ENCODE peak calls at places on chromosomes 3 and 15, in eight cellular contexts. T is astrocyte; S is ascending aorta; R is CD4-positive, alpha-beta T cell; F is psoas muscle; U is fibroblast of lung; O is mammary epithelial cell; W is uterus. D is an unnamed sample.
A peak's percentile ranks its signal among the peaks of the same experiment; 100 is the strongest.

GRCh38 chr15:74988007-74988800 is 7.2 kb upstream of the SCAMP5 start:
- DNase-seq in T (no peak), S (no peak), R (peak; percentile 26), F (no peak), U (peak; percentile 16), O (peak; percentile 43), W (no peak), D (peak; percentile 53)

GRCh38 chr15:78415284-78415683 is 22.7 kb upstream of the IREB2 start:
- DNase-seq in T (peak; percentile 12), S (no peak), R (no peak), F (no peak), U (peak; percentile 30), O (peak; percentile 22), W (no peak), D (no peak)

GRCh38 chr3:60186359-60186758 is 1064.9 kb downstream of the FHIT start:
- DNase-seq in T (no peak), S (no peak), R (no peak), F (no peak), U (no peak), O (no peak), W (no peak), D (no peak)

GRCh38 chr3:75272708-75273107 is 391.4 kb upstream of the FRG2C start:
- DNase-seq in T (peak; percentile 66), S (no peak), R (no peak), F (no peak), U (peak; percentile 4), O (peak; percentile 5), W (no peak), D (no peak)

GRCh38 chr3:148101061-148101460 is 596.6 kb upstream of the AGTR1 start:
- DNase-seq in T (peak; percentile 64), S (no peak), R (no peak), F (no peak), U (peak; percentile 49), O (no peak), W (no peak), D (no peak)

GRCh38 chr15:36029606-36030005 is 483.6 kb upstream of the DPH6 start:
- DNase-seq in T (peak; percentile 85), S (no peak), R (no peak), F (no peak), U (peak; percentile 67), O (no peak), W (no peak), D (no peak)

GRCh38 chr3:126355777-126356372 is 1.3 kb downstream of the KLF15 start:
- DNase-seq in T (peak; percentile 20), S (peak; percentile 93), R (no peak), F (peak; percentile 99), U (peak; percentile 96), O (no peak), W (peak; percentile 97), D (peak; percentile 8)

GRCh38 chr15:41971089-41971892 is 1.1 kb downstream of the EHD4 start:
- DNase-seq in T (peak; percentile 72), S (no peak), R (peak; percentile 67), F (peak; percentile 71), U (peak; percentile 53), O (peak; percentile 56), W (peak; percentile 30), D (no peak)

GRCh38 chr15:69929905-69930630 is 167.6 kb downstream of the TLE3 start:
- DNase-seq in T (no peak), S (no peak), R (no peak), F (no peak), U (no peak), O (no peak), W (no peak), D (no peak)

GRCh38 chr3:56883828-56884227 is 82.1 kb upstream of the ARHGEF3 start:
- DNase-seq in T (no peak), S (no peak), R (no peak), F (no peak), U (no peak), O (no peak), W (no peak), D (no peak)

GRCh38 chr15:57133127-57133968 is 214.9 kb downstream of the TCF12 start:
- DNase-seq in T (peak; percentile 78), S (no peak), R (no peak), F (peak; percentile 50), U (no peak), O (no peak), W (no peak), D (no peak)

GRCh38 chr15:42131826-42132806 is 24.3 kb downstream of the PLA2G4F start:
- DNase-seq in T (no peak), S (no peak), R (no peak), F (no peak), U (no peak), O (no peak), W (no peak), D (no peak)

GRCh38 chr3:42763023-42763422 is 10.0 kb downstream of the CCDC13 start:
- DNase-seq in T (peak; percentile 44), S (no peak), R (no peak), F (no peak), U (peak; percentile 78), O (no peak), W (no peak), D (no peak)

GRCh38 chr3:179450901-179451334 is 352 bp downstream of the GNB4 start:
- DNase-seq in T (peak; percentile 20), S (no peak), R (no peak), F (peak; percentile 65), U (peak; percentile 42), O (peak; percentile 42), W (peak; percentile 18), D (no peak)

GRCh38 chr15:36161781-36162212 is 417.6 kb upstream of the CDIN1 start:
- DNase-seq in T (no peak), S (no peak), R (no peak), F (peak; percentile 53), U (peak; percentile 31), O (peak; percentile 8), W (no peak), D (no peak)

GRCh38 chr15:66825731-66826130 is 123.7 kb downstream of the SMAD6 start:
- DNase-seq in T (no peak), S (no peak), R (no peak), F (no peak), U (no peak), O (no peak), W (no peak), D (no peak)

GRCh38 chr3:5339967-5340535 is 152.5 kb downstream of the EDEM1 start:
- DNase-seq in T (no peak), S (no peak), R (no peak), F (no peak), U (no peak), O (no peak), W (no peak), D (no peak)

GRCh38 chr15:89781891-89782618 is 5.9 kb downstream of the MESP2 start:
- DNase-seq in T (peak; percentile 69), S (no peak), R (no peak), F (no peak), U (peak; percentile 43), O (peak; percentile 94), W (no peak), D (no peak)

GRCh38 chr3:190429681-190430080 is 20.0 kb downstream of the TMEM207 start:
- DNase-seq in T (peak; percentile 42), S (no peak), R (no peak), F (no peak), U (no peak), O (peak; percentile 31), W (no peak), D (no peak)

GRCh38 chr15:65998486-65998885 is 129.2 kb downstream of the RAB11A start:
- DNase-seq in T (no peak), S (no peak), R (no peak), F (no peak), U (no peak), O (no peak), W (no peak), D (no peak)

GRCh38 chr3:5568451-5568850 is 380.9 kb downstream of the EDEM1 start:
- DNase-seq in T (no peak), S (no peak), R (no peak), F (no peak), U (no peak), O (peak; percentile 1), W (no peak), D (no peak)

GRCh38 chr3:61060421-61060861 is 190.8 kb downstream of the FHIT start:
- DNase-seq in T (no peak), S (no peak), R (no peak), F (no peak), U (peak; percentile 4), O (peak; percentile 19), W (no peak), D (no peak)

GRCh38 chr15:51076898-51077564 is 17.7 kb downstream of the TNFAIP8L3 start:
- DNase-seq in T (peak; percentile 67), S (peak; percentile 50), R (no peak), F (peak; percentile 65), U (peak; percentile 83), O (no peak), W (peak; percentile 51), D (no peak)

GRCh38 chr15:38130200-38130567 is 122.5 kb upstream of the SPRED1 start:
- DNase-seq in T (no peak), S (no peak), R (no peak), F (no peak), U (no peak), O (peak; percentile 60), W (no peak), D (no peak)
- H3K27ac ChIP-seq in T (peak overlapping the region; percentile 83), S (peak overlapping the region; percentile 65), R (no peak overlapping the region), F (peak overlapping the region; percentile 62), U (peak overlapping the region; percentile 93), O (peak overlapping the region; percentile 79), W (peak overlapping the region; percentile 90), D (no peak overlapping the region)

GRCh38 chr3:15794303-15794771 is 3.4 kb downstream of the ANKRD28 start:
- DNase-seq in T (peak; percentile 72), S (no peak), R (no peak), F (no peak), U (peak; percentile 92), O (peak; percentile 44), W (no peak), D (no peak)
- H3K27ac ChIP-seq in T (peak overlapping the region; percentile 99), S (peak overlapping the region; percentile 73), R (no peak overlapping the region), F (peak overlapping the region; percentile 86), U (peak overlapping the region; percentile 96), O (peak overlapping the region; percentile 100), W (peak overlapping the region; percentile 85), D (peak overlapping the region; percentile 94)

GRCh38 chr3:49501258-49501609 is 31.2 kb downstream of the DAG1 start:
- DNase-seq in T (no peak), S (no peak), R (no peak), F (peak; percentile 56), U (no peak), O (no peak), W (no peak), D (no peak)
- H3K27ac ChIP-seq in T (peak overlapping the region; percentile 80), S (peak overlapping the region; percentile 92), R (no peak overlapping the region), F (peak overlapping the region; percentile 98), U (peak overlapping the region; percentile 89), O (peak overlapping the region; percentile 82), W (peak overlapping the region; percentile 72), D (no peak overlapping the region)

GRCh38 chr15:64035525-64035924 is 10.8 kb downstream of the DAPK2 start:
- DNase-seq in T (no peak), S (no peak), R (no peak), F (no peak), U (no peak), O (no peak), W (no peak), D (no peak)

GRCh38 chr15:64029633-64030032 is 16.7 kb downstream of the DAPK2 start:
- DNase-seq in T (no peak), S (no peak), R (no peak), F (no peak), U (no peak), O (no peak), W (no peak), D (no peak)

GRCh38 chr15:64034519-64034918 is 11.8 kb downstream of the DAPK2 start:
- DNase-seq in T (no peak), S (no peak), R (no peak), F (no peak), U (no peak), O (no peak), W (no peak), D (no peak)

GRCh38 chr15:64030123-64030522 is 16.2 kb downstream of the DAPK2 start:
- DNase-seq in T (no peak), S (no peak), R (no peak), F (no peak), U (no peak), O (no peak), W (no peak), D (no peak)

GRCh38 chr15:64032327-64032726 is 14.0 kb downstream of the DAPK2 start:
- DNase-seq in T (no peak), S (no peak), R (no peak), F (no peak), U (no peak), O (no peak), W (no peak), D (no peak)
- H3K27ac ChIP-seq in T (no peak overlapping the region), S (no peak overlapping the region), R (no peak overlapping the region), F (no peak overlapping the region), U (no peak overlapping the region), O (no peak overlapping the region), W (no peak overlapping the region), D (no peak overlapping the region)